ENCODE peak calls at places on chromosomes 16 and 17, in four cellular contexts. One of them, this sample, is unnamed.
A peak's percentile ranks its signal among the peaks of the same experiment; 100 is the strongest.

GRCh38 chr16:71796501-71796900 is 12.1 kb downstream of the AP1G1 start:
- DNase-seq in CD8-positive, alpha-beta T cell: no peak
- DNase-seq in endodermal cell: no peak
- DNase-seq in suprapubic skin: no peak
- DNase-seq in this sample: no peak

GRCh38 chr17:74749262-74750038 is 1.0 kb downstream of the NHERF1 start:
- DNase-seq in suprapubic skin: no peak
- DNase-seq in endodermal cell: peak; percentile 82
- DNase-seq in CD8-positive, alpha-beta T cell: no peak
- DNase-seq in this sample: no peak

GRCh38 chr16:80993293-80993691 is 13.4 kb downstream of the CMC2 start:
- DNase-seq in CD8-positive, alpha-beta T cell: no peak
- DNase-seq in endodermal cell: no peak
- DNase-seq in suprapubic skin: no peak
- DNase-seq in this sample: peak; percentile 19

GRCh38 chr16:81513204-81514040 is 68.8 kb downstream of the CMIP start:
- DNase-seq in suprapubic skin: no peak
- DNase-seq in endodermal cell: peak; percentile 80
- DNase-seq in CD8-positive, alpha-beta T cell: no peak
- DNase-seq in this sample: no peak

GRCh38 chr17:59234631-59235030 is 14.3 kb downstream of the GDPD1 start:
- DNase-seq in endodermal cell: no peak
- DNase-seq in CD8-positive, alpha-beta T cell: no peak
- DNase-seq in suprapubic skin: no peak
- DNase-seq in this sample: no peak

GRCh38 chr17:9668532-9668931 is 23.2 kb downstream of the USP43 start:
- DNase-seq in CD8-positive, alpha-beta T cell: no peak
- DNase-seq in endodermal cell: peak; percentile 59
- DNase-seq in suprapubic skin: peak; percentile 66
- DNase-seq in this sample: no peak

GRCh38 chr17:44916781-44917241 is 1.5 kb upstream of the GFAP start:
- DNase-seq in suprapubic skin: no peak
- DNase-seq in CD8-positive, alpha-beta T cell: no peak
- DNase-seq in endodermal cell: peak; percentile 52
- DNase-seq in this sample: no peak

GRCh38 chr17:82200743-82201497 is 11.7 kb downstream of the CCDC57 start:
- DNase-seq in endodermal cell: no peak
- DNase-seq in CD8-positive, alpha-beta T cell: peak; percentile 57
- DNase-seq in suprapubic skin: no peak
- DNase-seq in this sample: no peak

GRCh38 chr16:9500872-9501271 is 409.4 kb downstream of the HAPSTR1 start:
- DNase-seq in endodermal cell: no peak
- DNase-seq in suprapubic skin: no peak
- DNase-seq in CD8-positive, alpha-beta T cell: no peak
- DNase-seq in this sample: no peak

GRCh38 chr17:16040710-16041251 is 41.2 kb downstream of the TTC19 start:
- DNase-seq in suprapubic skin: no peak
- DNase-seq in CD8-positive, alpha-beta T cell: no peak
- DNase-seq in endodermal cell: no peak
- DNase-seq in this sample: no peak

GRCh38 chr16:67528222-67528869 is at the start of gene RIPOR1:
- DNase-seq in suprapubic skin: no peak
- DNase-seq in CD8-positive, alpha-beta T cell: no peak
- DNase-seq in endodermal cell: peak; percentile 79
- DNase-seq in this sample: no peak

GRCh38 chr16:80509872-80510271 is 30.9 kb upstream of the DYNLRB2 start:
- DNase-seq in suprapubic skin: no peak
- DNase-seq in CD8-positive, alpha-beta T cell: no peak
- DNase-seq in endodermal cell: no peak
- DNase-seq in this sample: no peak

GRCh38 chr17:50264263-50265113 is 9.8 kb upstream of the TMEM92 start:
- DNase-seq in CD8-positive, alpha-beta T cell: no peak
- DNase-seq in endodermal cell: peak; percentile 81
- DNase-seq in suprapubic skin: peak; percentile 78
- DNase-seq in this sample: no peak

GRCh38 chr16:85894266-85894665 is 4.7 kb upstream of the IRF8 start:
- DNase-seq in suprapubic skin: no peak
- DNase-seq in endodermal cell: peak; percentile 86
- DNase-seq in CD8-positive, alpha-beta T cell: no peak
- DNase-seq in this sample: no peak

GRCh38 chr16:14309001-14309886 is 238.1 kb downstream of the MRTFB start:
- DNase-seq in endodermal cell: peak; percentile 85
- DNase-seq in suprapubic skin: no peak
- DNase-seq in CD8-positive, alpha-beta T cell: no peak
- DNase-seq in this sample: peak; percentile 72

GRCh38 chr17:78137392-78138203 is 7.0 kb downstream of the TMC8 start:
- DNase-seq in suprapubic skin: peak; percentile 82
- DNase-seq in CD8-positive, alpha-beta T cell: no peak
- DNase-seq in endodermal cell: peak; percentile 87
- DNase-seq in this sample: no peak

GRCh38 chr17:27888945-27889344 is 4.2 kb downstream of the LYRM9 start:
- DNase-seq in CD8-positive, alpha-beta T cell: no peak
- DNase-seq in endodermal cell: peak; percentile 95
- DNase-seq in suprapubic skin: no peak
- DNase-seq in this sample: no peak

GRCh38 chr17:80559688-80560290 is 15.2 kb downstream of the RPTOR start:
- DNase-seq in endodermal cell: no peak
- DNase-seq in CD8-positive, alpha-beta T cell: no peak
- DNase-seq in suprapubic skin: no peak
- DNase-seq in this sample: no peak

GRCh38 chr17:6796017-6796886 is 20.2 kb downstream of the FBXO39 start:
- DNase-seq in suprapubic skin: no peak
- DNase-seq in CD8-positive, alpha-beta T cell: no peak
- DNase-seq in endodermal cell: peak; percentile 62
- DNase-seq in this sample: no peak

GRCh38 chr16:58127634-58128033 is 1.5 kb downstream of the CFAP20 start:
- DNase-seq in suprapubic skin: no peak
- DNase-seq in CD8-positive, alpha-beta T cell: no peak
- DNase-seq in endodermal cell: no peak
- DNase-seq in this sample: no peak

GRCh38 chr17:57784226-57784895 is 39.3 kb upstream of the CCDC182 start:
- DNase-seq in CD8-positive, alpha-beta T cell: no peak
- DNase-seq in endodermal cell: peak; percentile 51
- DNase-seq in suprapubic skin: no peak
- DNase-seq in this sample: no peak

GRCh38 chr17:80780381-80781187 is 211.1 kb upstream of the CHMP6 start:
- DNase-seq in suprapubic skin: peak; percentile 41
- DNase-seq in endodermal cell: no peak
- DNase-seq in CD8-positive, alpha-beta T cell: no peak
- DNase-seq in this sample: no peak

GRCh38 chr17:4895676-4896331 is 3.5 kb upstream of the C17orf107 start:
- DNase-seq in endodermal cell: peak; percentile 92
- DNase-seq in suprapubic skin: no peak
- DNase-seq in CD8-positive, alpha-beta T cell: no peak
- DNase-seq in this sample: no peak

GRCh38 chr17:65407017-65407416 is 154.4 kb downstream of the AXIN2 start:
- DNase-seq in endodermal cell: no peak
- DNase-seq in CD8-positive, alpha-beta T cell: no peak
- DNase-seq in suprapubic skin: no peak
- DNase-seq in this sample: no peak

GRCh38 chr17:40598928-40599627 is 33.8 kb upstream of the CCR7 start:
- DNase-seq in endodermal cell: peak; percentile 41
- DNase-seq in CD8-positive, alpha-beta T cell: peak; percentile 48
- DNase-seq in suprapubic skin: no peak
- DNase-seq in this sample: no peak

GRCh38 chr16:54152362-54153239 is 134.0 kb downstream of the IRX3 start:
- DNase-seq in endodermal cell: peak; percentile 70
- DNase-seq in CD8-positive, alpha-beta T cell: no peak
- DNase-seq in suprapubic skin: no peak
- DNase-seq in this sample: no peak

GRCh38 chr16:57349212-57350031 is 9.2 kb upstream of the CCL22 start:
- DNase-seq in endodermal cell: no peak
- DNase-seq in CD8-positive, alpha-beta T cell: no peak
- DNase-seq in suprapubic skin: no peak
- DNase-seq in this sample: no peak

GRCh38 chr17:54883939-54884338 is 16.7 kb upstream of the TOM1L1 start:
- DNase-seq in suprapubic skin: no peak
- DNase-seq in CD8-positive, alpha-beta T cell: no peak
- DNase-seq in endodermal cell: no peak
- DNase-seq in this sample: no peak

GRCh38 chr17:38871247-38871991 is 1.6 kb downstream of the LASP1 start:
- DNase-seq in endodermal cell: peak; percentile 91
- DNase-seq in CD8-positive, alpha-beta T cell: peak; percentile 57
- DNase-seq in suprapubic skin: no peak
- DNase-seq in this sample: no peak

GRCh38 chr16:85593503-85594195 is 19.5 kb upstream of the GSE1 start:
- DNase-seq in suprapubic skin: no peak
- DNase-seq in endodermal cell: peak; percentile 52
- DNase-seq in CD8-positive, alpha-beta T cell: no peak
- DNase-seq in this sample: no peak

GRCh38 chr16:56549744-56550385 is 15.0 kb upstream of the MT4 start:
- DNase-seq in endodermal cell: no peak
- DNase-seq in CD8-positive, alpha-beta T cell: no peak
- DNase-seq in suprapubic skin: no peak
- DNase-seq in this sample: no peak

GRCh38 chr17:74619077-74619673 is 4.4 kb downstream of the CD300E start:
- DNase-seq in endodermal cell: no peak
- DNase-seq in suprapubic skin: no peak
- DNase-seq in CD8-positive, alpha-beta T cell: no peak
- DNase-seq in this sample: no peak

GRCh38 chr16:72877374-72878028 is 170.4 kb downstream of the ZFHX3 start:
- DNase-seq in suprapubic skin: no peak
- DNase-seq in endodermal cell: peak; percentile 60
- DNase-seq in CD8-positive, alpha-beta T cell: no peak
- DNase-seq in this sample: peak; percentile 63

GRCh38 chr17:7282752-7283321 is 1.3 kb downstream of the SLC2A4 start:
- DNase-seq in CD8-positive, alpha-beta T cell: no peak
- DNase-seq in endodermal cell: no peak
- DNase-seq in suprapubic skin: no peak
- DNase-seq in this sample: no peak

GRCh38 chr16:900211-900610 is 70.6 kb downstream of the LMF1 start:
- DNase-seq in CD8-positive, alpha-beta T cell: no peak
- DNase-seq in suprapubic skin: no peak
- DNase-seq in endodermal cell: no peak
- DNase-seq in this sample: no peak

GRCh38 chr16:898216-898615 is 72.6 kb downstream of the LMF1 start:
- DNase-seq in suprapubic skin: no peak
- DNase-seq in CD8-positive, alpha-beta T cell: no peak
- DNase-seq in endodermal cell: no peak
- DNase-seq in this sample: no peak

GRCh38 chr16:899678-900060 is 71.1 kb downstream of the LMF1 start:
- DNase-seq in CD8-positive, alpha-beta T cell: no peak
- DNase-seq in endodermal cell: no peak
- DNase-seq in suprapubic skin: no peak
- DNase-seq in this sample: no peak

GRCh38 chr16:897701-898100 is 73.1 kb downstream of the LMF1 start:
- DNase-seq in endodermal cell: no peak
- DNase-seq in suprapubic skin: no peak
- DNase-seq in CD8-positive, alpha-beta T cell: no peak
- DNase-seq in this sample: no peak

DNA sequence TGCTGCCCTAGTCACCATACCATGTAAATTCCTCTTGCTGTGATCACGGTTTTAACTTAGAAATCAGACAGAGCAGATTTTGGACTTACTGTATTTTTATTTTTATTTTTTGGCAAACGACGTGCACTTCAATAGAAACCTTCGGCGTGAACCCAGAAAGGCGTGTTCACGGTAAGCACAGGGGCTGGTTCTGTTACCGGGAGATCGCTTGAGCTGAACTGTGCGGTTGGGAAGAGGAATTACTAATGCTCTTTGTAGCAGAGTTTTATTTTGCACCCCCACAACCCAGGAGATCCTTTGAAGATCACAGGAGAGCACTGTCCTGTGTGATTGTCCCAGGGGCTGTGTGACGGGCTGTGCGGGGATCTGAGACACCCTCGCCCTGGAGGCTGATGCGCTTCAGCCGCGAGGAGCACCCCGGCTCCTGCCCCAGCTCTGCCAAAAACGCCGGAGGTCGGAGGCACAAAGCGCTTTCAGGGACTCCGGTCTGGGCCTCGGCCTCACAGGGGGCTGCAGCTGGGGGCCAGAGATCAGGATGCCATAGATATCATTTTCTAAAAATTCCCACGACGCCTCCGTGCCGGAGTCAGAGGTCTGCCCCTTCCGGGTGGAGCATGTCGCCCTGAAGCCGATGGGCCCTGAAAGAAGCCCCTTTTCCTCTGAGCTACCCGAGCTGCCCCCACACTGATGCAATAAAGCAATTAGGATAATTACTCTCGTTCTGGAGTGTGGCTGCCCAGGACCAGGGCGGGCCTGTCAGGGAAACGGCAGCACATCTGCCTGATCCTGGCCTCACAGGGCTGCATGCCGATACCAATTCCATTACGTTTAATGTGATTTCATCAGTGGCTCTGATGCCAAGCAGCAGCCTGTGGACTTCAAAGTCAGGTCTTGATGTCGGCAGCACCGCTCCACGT is 71.8 kb downstream of the LMF1 start:
- DNase-seq in endodermal cell: no peak
- DNase-seq in CD8-positive, alpha-beta T cell: no peak
- DNase-seq in suprapubic skin: no peak
- DNase-seq in this sample: no peak
- H3K4me1 ChIP-seq in endodermal cell: no peaks in the 10 kb centered on the region
- H3K4me1 ChIP-seq in CD8-positive, alpha-beta T cell: no peaks in the 10 kb centered on the region
- H3K4me1 ChIP-seq in suprapubic skin: no peaks in the 10 kb centered on the region
- H3K4me1 ChIP-seq in this sample: no peaks in the 10 kb centered on the region

GRCh38 chr17:46783031-46783593 is 35.4 kb downstream of the WNT3 start:
- DNase-seq in CD8-positive, alpha-beta T cell: no peak
- DNase-seq in suprapubic skin: no peak
- DNase-seq in endodermal cell: no peak
- DNase-seq in this sample: no peak
- H3K27ac ChIP-seq in CD8-positive, alpha-beta T cell: no peak overlapping the region
- H3K27ac ChIP-seq in suprapubic skin: peak overlapping the region; percentile 9
- H3K27ac ChIP-seq in endodermal cell: no peak overlapping the region
- H3K27ac ChIP-seq in this sample: no peak overlapping the region

DNA sequence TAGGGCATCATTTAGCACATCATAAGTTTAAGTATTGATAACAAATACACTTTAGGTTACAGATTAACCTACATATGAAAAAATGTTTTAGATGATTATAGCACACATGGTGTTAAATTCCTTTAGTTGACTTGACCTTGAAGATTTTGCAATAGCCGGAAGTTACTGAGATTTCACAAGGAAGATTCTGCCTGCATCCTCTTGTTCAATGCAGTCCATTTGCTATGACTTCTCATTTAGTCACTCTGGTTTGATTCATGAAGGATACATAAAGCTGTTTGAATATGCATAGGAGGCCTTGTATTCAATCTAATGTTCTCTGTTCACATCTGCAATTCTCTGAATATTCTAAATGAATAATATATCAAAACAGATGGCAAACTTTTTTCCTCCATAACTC is 870.2 kb upstream of the GOT2 start:
- DNase-seq in endodermal cell: no peak
- DNase-seq in CD8-positive, alpha-beta T cell: no peak
- DNase-seq in suprapubic skin: no peak
- DNase-seq in this sample: no peak
- H3K4me1 ChIP-seq in endodermal cell: no peaks in the 10 kb centered on the region
- H3K4me1 ChIP-seq in CD8-positive, alpha-beta T cell: no peaks in the 10 kb centered on the region
- H3K4me1 ChIP-seq in suprapubic skin: no peaks in the 10 kb centered on the region
- H3K4me1 ChIP-seq in this sample: no peaks in the 10 kb centered on the region

DNA sequence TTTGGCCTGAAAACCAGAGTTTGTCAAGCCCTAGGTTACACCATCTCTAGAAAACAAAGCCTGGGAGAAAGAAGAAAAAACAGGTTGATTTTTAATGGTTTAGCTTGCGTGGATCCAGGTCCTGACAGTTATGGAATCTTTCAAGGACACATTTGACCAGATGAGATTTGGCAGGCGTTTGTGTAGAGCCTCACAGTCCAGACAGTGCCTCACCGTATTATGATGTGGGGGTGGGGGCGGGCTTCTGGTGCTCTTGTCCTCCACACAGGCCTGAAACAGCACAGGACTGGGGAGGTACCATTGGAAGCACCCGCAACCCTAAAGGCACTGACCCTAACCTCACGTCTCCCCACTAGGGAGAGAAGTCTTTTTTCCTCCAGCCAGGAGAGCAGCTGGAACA is 19.6 kb downstream of the MVP start:
- DNase-seq in suprapubic skin: no peak
- DNase-seq in endodermal cell: no peak
- DNase-seq in CD8-positive, alpha-beta T cell: no peak
- DNase-seq in this sample: no peak
- H3K27ac ChIP-seq in suprapubic skin: no peak overlapping the region
- H3K27ac ChIP-seq in endodermal cell: no peak overlapping the region
- H3K27ac ChIP-seq in CD8-positive, alpha-beta T cell: no peak overlapping the region
- H3K27ac ChIP-seq in this sample: no peak overlapping the region